ENCODE peak calls at places on chromosomes 4 and X, in seven cellular contexts. U is A549, R is ovary, B is neural progenitor cell, M is adrenal gland, K is colonic mucosa, N is lung. C is an unnamed sample. For H3K4me1, the result is how much of the 10 kb centered on the place peaks cover.

GRCh38 chr4:87981505-87981904 is 6.0 kb downstream of the SPP1 start:
- DNase-seq in U (no peak), R (no peak), B (peak), M (no peak), K (no peak), N (no peak), C (no peak)

GRCh38 chr4:28101583-28101982 is 1240.9 kb downstream of the STIM2 start:
- DNase-seq in U (no peak), R (no peak), B (no peak), M (no peak), K (no peak), N (no peak), C (no peak)

GRCh38 chr4:111695677-111696076 is 449.6 kb upstream of the FAM241A start:
- DNase-seq in U (no peak), R (no peak), B (no peak), M (no peak), K (no peak), N (no peak), C (no peak)

GRCh38 chrX:23883737-23884354 is 23.9 kb downstream of the APOO start:
- DNase-seq in U (peak), R (no peak), B (no peak), M (no peak), K (peak), N (no peak), C (no peak)

GRCh38 chr4:74474345-74475099 is 29.6 kb downstream of the AREG start:
- DNase-seq in U (no peak), R (no peak), B (no peak), M (no peak), K (peak), N (no peak), C (no peak)

GRCh38 chr4:30714408-30715031 is 5.6 kb upstream of the PCDH7 start:
- DNase-seq in U (peak), R (peak), B (peak), M (no peak), K (peak), N (no peak), C (no peak)

GRCh38 chr4:77146426-77147399 is 10.3 kb upstream of the CCNG2 start:
- DNase-seq in U (no peak), R (no peak), B (no peak), M (no peak), K (no peak), N (no peak), C (no peak)

GRCh38 chrX:20001615-20002014 is 10.8 kb upstream of the BCLAF3 start:
- DNase-seq in U (no peak), R (no peak), B (peak), M (no peak), K (no peak), N (no peak), C (no peak)

GRCh38 chrX:39773923-39774803 is 323.6 kb downstream of the BCOR start:
- DNase-seq in U (no peak), R (no peak), B (no peak), M (no peak), K (no peak), N (no peak), C (no peak)

GRCh38 chr4:185657699-185658098 is 122.4 kb upstream of the PDLIM3 start:
- DNase-seq in U (no peak), R (no peak), B (no peak), M (no peak), K (no peak), N (no peak), C (no peak)

GRCh38 chr4:185657191-185657590 is 121.9 kb upstream of the PDLIM3 start:
- DNase-seq in U (no peak), R (no peak), B (peak), M (no peak), K (no peak), N (no peak), C (no peak)

GRCh38 chr4:185656467-185656890 is 121.2 kb upstream of the PDLIM3 start:
- DNase-seq in U (no peak), R (peak), B (peak), M (peak), K (no peak), N (no peak), C (no peak)

GRCh38 chr4:185654311-185654710 is 119.0 kb upstream of the PDLIM3 start:
- DNase-seq in U (no peak), R (no peak), B (no peak), M (no peak), K (no peak), N (no peak), C (no peak)

DNA sequence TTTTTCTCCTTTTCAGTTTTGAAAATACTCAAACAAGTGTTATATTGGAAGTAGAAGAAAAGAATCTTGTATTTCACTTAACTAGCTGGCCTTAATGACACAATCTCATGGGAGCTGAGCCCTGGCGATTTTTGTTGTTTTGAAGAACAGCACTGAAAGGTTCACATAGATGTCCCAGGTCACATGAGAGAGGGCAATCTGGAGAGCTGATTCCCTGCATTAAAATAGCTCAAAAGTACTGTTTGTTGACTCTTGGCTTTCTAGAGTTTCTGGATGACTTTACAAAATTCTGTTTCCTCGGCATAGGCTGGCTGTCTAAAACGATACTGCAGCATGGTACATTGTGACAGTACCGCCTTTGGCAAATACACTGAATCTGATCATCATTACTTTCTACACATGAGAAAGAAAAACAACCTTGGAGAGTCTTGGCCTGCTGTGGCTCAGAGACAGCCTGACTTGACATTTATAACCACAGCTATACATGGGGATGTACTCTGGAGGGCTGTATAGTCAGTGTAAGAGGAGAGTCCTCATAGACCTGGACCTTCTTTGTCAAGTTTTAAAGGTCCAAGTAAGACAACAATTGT is 119.8 kb upstream of the PDLIM3 start:
- DNase-seq in U (no peak), R (no peak), B (no peak), M (peak), K (no peak), N (no peak), C (no peak)
- H3K4me3 ChIP-seq in U (no peak), R (no peak), B (no peak), M (peak), K (no peak), N (no peak), C (peak)

DNA sequence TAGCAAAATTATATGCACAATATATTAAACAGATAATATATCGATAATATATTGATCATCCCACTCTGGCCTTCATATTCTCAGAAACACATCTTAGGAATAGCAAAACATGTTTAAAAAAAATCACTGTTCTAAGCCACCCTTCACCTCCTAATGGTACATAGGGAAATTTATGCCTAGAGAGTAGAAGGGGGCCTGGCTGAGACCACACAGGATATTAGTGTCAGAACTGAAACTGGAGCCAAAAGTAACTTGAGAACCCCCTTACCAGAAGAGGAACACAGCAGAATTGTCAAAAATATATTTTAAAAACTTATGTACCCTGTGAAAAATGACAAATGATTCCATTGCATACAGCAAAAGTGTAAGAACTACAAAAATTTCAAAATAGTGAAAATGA is 173.1 kb downstream of the VSIG4 start:
- DNase-seq in U (no peak), R (no peak), B (no peak), M (no peak), K (no peak), N (no peak), C (no peak)
- TF ChIP-seq CTCF in U (no peak), R (no peak), B (no peak), M (no peak), K (no peak), N (no peak), C (no peak)

DNA sequence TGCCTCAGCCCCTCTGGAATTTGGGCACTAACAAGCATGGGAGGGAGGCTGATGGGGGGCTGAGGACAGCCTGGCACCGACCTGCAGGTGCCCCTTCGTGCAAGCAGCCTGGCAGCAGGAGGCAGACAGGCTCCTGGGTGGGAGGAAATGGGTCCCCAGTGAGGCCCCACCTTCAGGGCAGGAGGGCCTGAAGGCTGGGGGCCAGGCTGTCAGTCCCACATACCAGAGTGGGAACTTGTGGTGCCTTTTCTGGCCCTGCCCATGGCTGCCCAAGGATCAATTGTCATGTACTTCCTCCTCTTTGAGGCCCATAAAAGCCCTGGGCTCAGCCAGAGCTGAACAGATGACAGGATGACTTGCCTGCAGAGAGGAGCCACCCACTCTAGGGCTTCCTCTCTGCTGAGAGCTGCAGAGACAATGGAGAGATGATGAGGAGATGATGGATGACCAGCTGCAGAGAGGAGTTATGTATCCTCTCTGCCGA is 141.0 kb downstream of the PDHA2 start:
- DNase-seq in U (no peak), R (no peak), B (no peak), M (no peak), K (no peak), N (no peak), C (no peak)
- H3K4me1 ChIP-seq in U (under half), R (under half), B (under half), M (under half), K (under half), N (under half), C (under half)

GRCh38 chr4:54541426-54542118 is 116.2 kb upstream of the KIT start:
- DNase-seq in U (no peak), R (no peak), B (peak), M (no peak), K (no peak), N (no peak), C (no peak)

GRCh38 chr4:54542119-54542438 is 115.7 kb upstream of the KIT start:
- DNase-seq in U (no peak), R (no peak), B (no peak), M (no peak), K (no peak), N (no peak), C (no peak)

GRCh38 chr4:54540931-54541330 is 116.8 kb upstream of the KIT start:
- DNase-seq in U (no peak), R (no peak), B (no peak), M (no peak), K (no peak), N (no peak), C (no peak)

GRCh38 chr4:54542540-54543041 is 115.2 kb upstream of the KIT start:
- DNase-seq in U (no peak), R (no peak), B (peak), M (no peak), K (no peak), N (no peak), C (no peak)

DNA sequence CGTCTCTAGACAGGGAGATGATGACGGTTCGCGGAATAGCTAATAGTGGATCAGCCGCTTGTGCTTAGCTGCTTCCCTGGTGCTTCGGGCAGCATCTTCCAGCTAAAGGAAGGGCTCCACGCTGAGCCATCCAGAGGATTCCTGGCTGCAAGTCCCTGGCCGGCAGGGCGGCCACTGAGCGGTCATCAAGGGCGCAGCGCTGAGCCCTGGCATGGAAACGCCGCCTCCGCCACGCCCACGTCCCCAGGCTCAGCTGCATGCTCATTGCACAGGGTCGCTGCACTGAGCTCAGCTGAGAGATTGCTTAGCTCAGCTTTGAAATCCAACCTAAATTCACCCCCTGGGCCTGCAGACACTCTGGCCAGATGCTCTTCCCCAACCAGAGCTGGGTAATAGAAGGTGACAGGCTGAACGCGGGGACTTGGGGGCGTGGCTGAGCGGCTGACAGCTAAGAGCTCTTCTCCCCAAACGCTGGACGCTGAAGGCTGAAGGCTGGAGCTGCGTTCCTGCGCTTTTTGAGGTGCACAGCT is 118.2 kb upstream of the KIT start:
- DNase-seq in U (peak), R (peak), B (peak), M (peak), K (peak), N (peak), C (no peak)
- H3K4me3 ChIP-seq in U (peak), R (peak), B (peak), M (no peak), K (peak), N (peak), C (peak)

GRCh38 chr4:151651496-151651895 is 109.3 kb downstream of the GATB start:
- DNase-seq in U (no peak), R (no peak), B (no peak), M (no peak), K (no peak), N (no peak), C (no peak)
- TF ChIP-seq CTCF in U (no peak), R (no peak), B (no peak), M (no peak), K (no peak), N (no peak), C (no peak)

DNA sequence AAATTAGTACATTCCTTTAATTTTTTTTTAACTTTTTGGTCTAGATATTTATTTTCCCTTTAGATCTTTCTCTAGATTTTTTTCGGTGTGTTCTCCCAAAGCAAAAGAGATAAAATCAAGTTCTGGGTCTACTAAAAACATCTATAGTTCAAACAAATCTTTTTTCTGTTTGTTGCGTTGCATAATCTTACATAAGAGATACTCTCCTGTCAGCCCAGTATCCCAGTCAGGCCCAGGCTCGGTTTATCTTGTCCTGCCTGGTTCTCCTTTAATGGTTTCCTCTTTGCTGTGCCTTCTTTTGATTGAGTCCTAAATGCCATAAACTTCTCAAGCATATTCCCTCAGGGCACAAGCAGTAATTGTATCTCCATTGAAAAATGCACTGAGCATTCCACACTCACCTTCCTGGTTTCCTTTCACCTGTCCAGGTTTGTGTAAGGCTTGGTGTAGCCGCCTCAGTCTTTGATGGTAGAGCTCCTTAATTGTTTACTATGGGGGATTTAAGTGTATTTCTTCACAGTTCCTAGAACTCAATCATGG is 104.9 kb downstream of the TMEM131L start:
- DNase-seq in U (no peak), R (no peak), B (no peak), M (no peak), K (no peak), N (no peak), C (no peak)
- H3K4me1 ChIP-seq in U (under half), R (under half), B (under half), M (under half), K (under half), N (under half), C (under half)

GRCh38 chr4:24080871-24081270 is 191.0 kb upstream of the PPARGC1A start:
- DNase-seq in U (no peak), R (no peak), B (no peak), M (no peak), K (no peak), N (no peak), C (no peak)
- H3K4me3 ChIP-seq in U (no peak), R (no peak), B (no peak), M (no peak), K (no peak), N (no peak), C (no peak)

GRCh38 chr4:164009435-164009834 is 514.9 kb downstream of the TMA16 start:
- DNase-seq in U (no peak), R (no peak), B (no peak), M (no peak), K (no peak), N (no peak), C (no peak)

GRCh38 chr4:164011791-164012190 is 517.3 kb downstream of the TMA16 start:
- DNase-seq in U (no peak), R (no peak), B (no peak), M (no peak), K (no peak), N (no peak), C (no peak)

GRCh38 chr4:164012396-164013027 is 518.0 kb downstream of the TMA16 start:
- DNase-seq in U (no peak), R (no peak), B (peak), M (no peak), K (no peak), N (no peak), C (no peak)
- TF ChIP-seq CTCF in U (no peak), R (no peak), B (peak), M (no peak), K (no peak), N (no peak), C (peak)

GRCh38 chrX:859329-859728 is 228.7 kb downstream of the SHOX start:
- DNase-seq in U (no peak), R (no peak), B (no peak), M (no peak), K (no peak), N (no peak), C (no peak)
- H3K4me1 ChIP-seq in U (under half), R (under half), B (under half), M (under half), K (under half), N (under half), C (under half)

DNA sequence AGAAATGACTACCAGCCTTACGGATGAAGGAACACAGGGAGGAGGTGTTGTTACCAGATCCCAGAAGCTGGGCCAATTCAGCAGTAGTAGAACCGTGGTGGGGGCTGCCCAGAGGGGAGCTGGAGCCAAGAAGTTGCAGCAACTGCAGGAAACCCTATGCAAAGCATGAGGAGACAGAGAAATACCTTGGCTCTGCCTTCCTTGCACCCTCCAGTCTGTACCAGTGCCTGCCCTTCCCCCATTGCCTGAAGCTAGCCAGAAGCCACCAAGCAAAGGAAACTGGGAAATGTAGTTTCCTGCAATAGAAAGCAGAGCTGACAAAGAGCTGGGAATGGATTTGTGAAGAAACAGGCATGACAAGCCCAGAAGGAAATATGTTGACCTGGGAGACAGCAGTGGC is 108.7 kb upstream of the FUNDC1 start:
- DNase-seq in U (no peak), R (no peak), B (peak), M (no peak), K (no peak), N (no peak), C (no peak)
- H3K4me3 ChIP-seq in U (no peak), R (no peak), B (no peak), M (no peak), K (no peak), N (no peak), C (no peak)